ENCODE peak calls at places on chromosomes 11 and 22, in five cellular contexts. S is cardiac muscle cell; J is iPS DF 6.9; Z is left ventricle myocardium inferior; D is CD8-positive, alpha-beta memory T cell. C is an unnamed sample. For H3K9me3 and H3K4me1, the result is how much of the 10 kb centered on the place peaks cover.

GRCh38 chr11:68311155-68312116 is 955 bp upstream of the LRP5 start:
- DNase-seq in S (no peak), J (no peak), Z (no peak), D (no peak), C (no peak)

GRCh38 chr22:29989446-29989845 is 90.8 kb upstream of the HORMAD2 start:
- DNase-seq in S (no peak), J (no peak), Z (no peak), D (no peak), C (no peak)

GRCh38 chr11:11403763-11404725 is 51.0 kb upstream of the CSNK2A3 start:
- DNase-seq in S (no peak), J (no peak), Z (peak), D (no peak), C (no peak)

GRCh38 chr11:75576445-75577049 is 14.5 kb downstream of the SERPINH1 start:
- DNase-seq in S (no peak), J (no peak), Z (no peak), D (no peak), C (no peak)

GRCh38 chr22:44623771-44624510 is 78.1 kb upstream of the PRR5 start:
- DNase-seq in S (peak), J (no peak), Z (no peak), D (no peak), C (no peak)

GRCh38 chr22:45543243-45543642 is 40.6 kb downstream of the FBLN1 start:
- DNase-seq in S (no peak), J (no peak), Z (no peak), D (no peak), C (no peak)

GRCh38 chr11:98601181-98601773 is 419.5 kb upstream of the CNTN5 start:
- DNase-seq in S (no peak), J (no peak), Z (no peak), D (no peak), C (no peak)

GRCh38 chr11:103987631-103988594 is 48.5 kb upstream of the DDI1 start:
- DNase-seq in S (no peak), J (peak), Z (no peak), D (no peak), C (no peak)

GRCh38 chr11:14905104-14906033 is 13.3 kb upstream of the CYP2R1 start:
- DNase-seq in S (peak), J (no peak), Z (peak), D (peak), C (peak)

GRCh38 chr22:42645341-42645937 is 3.8 kb downstream of the CYB5R3 start:
- DNase-seq in S (no peak), J (no peak), Z (peak), D (no peak), C (no peak)

GRCh38 chr11:69867076-69868002 is 48.1 kb upstream of the FGF3 start:
- DNase-seq in S (no peak), J (no peak), Z (no peak), D (no peak), C (no peak)

GRCh38 chr11:25535462-25535861 is 796.5 kb upstream of the ANO3 start:
- DNase-seq in S (no peak), J (no peak), Z (no peak), D (no peak), C (peak)

GRCh38 chr11:2525166-2525861 is 80.5 kb downstream of the KCNQ1 start:
- DNase-seq in S (no peak), J (no peak), Z (peak), D (no peak), C (peak)

GRCh38 chr22:22422629-22423112 is 85.9 kb downstream of the ZNF280B start:
- DNase-seq in S (no peak), J (peak), Z (peak), D (peak), C (peak)

GRCh38 chr11:1310772-1311468 is 1.5 kb upstream of the TOLLIP start:
- DNase-seq in S (no peak), J (no peak), Z (no peak), D (peak), C (peak)

GRCh38 chr22:21666786-21667185 is 974 bp downstream of the PPIL2 start:
- DNase-seq in S (no peak), J (no peak), Z (no peak), D (no peak), C (no peak)

GRCh38 chr11:125433454-125434121 is 62.5 kb downstream of the FEZ1 start:
- DNase-seq in S (peak), J (peak), Z (peak), D (no peak), C (peak)

GRCh38 chr11:85682330-85683305 is 3.4 kb downstream of the CCDC89 start:
- DNase-seq in S (no peak), J (no peak), Z (peak), D (peak), C (peak)

GRCh38 chr22:49302150-49302460 is 525.6 kb downstream of the BRD1 start:
- DNase-seq in S (no peak), J (no peak), Z (no peak), D (no peak), C (peak)

GRCh38 chr11:19727246-19727645 is 14.6 kb downstream of the NAV2 start:
- DNase-seq in S (no peak), J (no peak), Z (no peak), D (no peak), C (no peak)

GRCh38 chr11:9313648-9314290 is 624 bp downstream of the TMEM41B start:
- DNase-seq in S (peak), J (no peak), Z (no peak), D (no peak), C (no peak)

GRCh38 chr11:129728571-129728970 is 87.1 kb upstream of the TMEM45B start:
- DNase-seq in S (no peak), J (no peak), Z (no peak), D (no peak), C (no peak)

GRCh38 chr11:94864646-94865045 is 96.5 kb downstream of the AMOTL1 start:
- DNase-seq in S (no peak), J (no peak), Z (no peak), D (no peak), C (no peak)

GRCh38 chr11:130847517-130847916 is 68.8 kb downstream of the SNX19 start:
- DNase-seq in S (no peak), J (no peak), Z (no peak), D (no peak), C (no peak)

GRCh38 chr11:128437137-128437536 is 150.2 kb downstream of the ETS1 start:
- DNase-seq in S (no peak), J (no peak), Z (no peak), D (no peak), C (no peak)

GRCh38 chr11:120331301-120331966 is 4.8 kb upstream of the ARHGEF12 start:
- DNase-seq in S (no peak), J (no peak), Z (peak), D (no peak), C (peak)

GRCh38 chr11:75715688-75716087 is 1.9 kb upstream of the MOGAT2 start:
- DNase-seq in S (no peak), J (no peak), Z (no peak), D (no peak), C (no peak)

GRCh38 chr11:123000721-123001120 is 19.1 kb upstream of the BSX start:
- DNase-seq in S (no peak), J (no peak), Z (no peak), D (no peak), C (no peak)

GRCh38 chr11:70860855-70861254 is 391.5 kb downstream of the SHANK2 start:
- DNase-seq in S (no peak), J (no peak), Z (no peak), D (no peak), C (no peak)

GRCh38 chr11:114282488-114282887 is 13.7 kb upstream of the NNMT start:
- DNase-seq in S (no peak), J (no peak), Z (no peak), D (no peak), C (no peak)

GRCh38 chr11:65884716-65885092 is 3.6 kb downstream of the FIBP start:
- DNase-seq in S (peak), J (no peak), Z (peak), D (peak), C (peak)

GRCh38 chr11:86699036-86699791 is 26.8 kb upstream of the ME3 start:
- DNase-seq in S (no peak), J (no peak), Z (no peak), D (no peak), C (no peak)

GRCh38 chr11:117996058-117996457 is 9.9 kb downstream of the IL10RA start:
- DNase-seq in S (no peak), J (no peak), Z (no peak), D (no peak), C (no peak)

GRCh38 chr22:47568700-47569099 is 806.2 kb downstream of the TBC1D22A start:
- DNase-seq in S (no peak), J (no peak), Z (no peak), D (no peak), C (no peak)
- H3K9me3 ChIP-seq in S (under half), J (under half), Z (under half), D (under half), C (under half)

DNA sequence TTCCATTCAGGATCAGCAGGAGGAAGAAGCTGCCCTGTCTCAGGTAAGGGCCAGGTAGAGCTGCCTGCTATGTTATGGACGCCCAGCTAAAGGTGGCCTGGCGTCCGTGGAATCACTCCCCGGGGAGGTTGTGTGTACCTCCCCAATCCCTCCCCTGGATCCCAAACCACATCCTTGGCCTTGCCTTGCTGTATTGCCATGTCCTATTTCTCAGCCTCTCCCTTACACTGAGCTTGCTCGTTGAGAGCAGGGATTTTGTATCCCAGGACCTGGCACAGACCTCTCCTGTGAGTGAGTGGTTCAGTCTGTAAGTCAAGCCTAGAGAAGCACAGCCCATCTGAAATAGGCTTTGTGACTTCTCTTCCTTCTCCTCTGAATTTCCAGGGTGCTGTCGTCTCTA is 53.9 kb downstream of the TRAF6 start:
- DNase-seq in S (no peak), J (no peak), Z (no peak), D (no peak), C (no peak)
- H3K4me1 ChIP-seq in S (under half), J (under half), Z (half or more), D (under half), C (under half)

GRCh38 chr11:5364214-5364613 is 12.9 kb downstream of the OR51B6 start:
- DNase-seq in S (no peak), J (no peak), Z (no peak), D (no peak), C (no peak)
- H3K27ac ChIP-seq in S (no peak), J (no peak), Z (no peak), D (no peak), C (no peak)

GRCh38 chr11:102361100-102362021 is 14.3 kb downstream of the BIRC2 start:
- DNase-seq in S (no peak), J (no peak), Z (no peak), D (no peak), C (no peak)

GRCh38 chr11:102360681-102361080 is 13.7 kb downstream of the BIRC2 start:
- DNase-seq in S (no peak), J (no peak), Z (no peak), D (no peak), C (no peak)

GRCh38 chr11:102359372-102359771 is 12.4 kb downstream of the BIRC2 start:
- DNase-seq in S (no peak), J (no peak), Z (no peak), D (no peak), C (no peak)

GRCh38 chr11:102357116-102357515 is 10.1 kb downstream of the BIRC2 start:
- DNase-seq in S (no peak), J (no peak), Z (no peak), D (no peak), C (no peak)
- H3K9me3 ChIP-seq in S (under half), J (under half), Z (under half), D (under half), C (under half)